ENCODE peak calls at places on chromosomes 11 and 22, in four cellular contexts. R is GM13976; B is GM04504; W is central memory CD4-positive, alpha-beta T cell. P is an unnamed sample.

GRCh38 chr11:119320593-119321524 is 3.9 kb upstream of the MCAM start:
- DNase-seq in R (peak; percentile 90), B (no peak), W (peak; percentile 49), P (no peak)

GRCh38 chr11:103892603-103893002 is 143.8 kb upstream of the DDI1 start:
- DNase-seq in R (no peak), B (peak; percentile 28), W (no peak), P (no peak)

GRCh38 chr22:39277135-39277607 is 32.4 kb upstream of the PDGFB start:
- DNase-seq in R (no peak), B (peak; percentile 33), W (no peak), P (no peak)

GRCh38 chr11:122984186-122985011 is 2.8 kb upstream of the BSX start:
- DNase-seq in R (peak; percentile 45), B (peak; percentile 9), W (no peak), P (no peak)

GRCh38 chr11:35615911-35616900 is 2.1 kb upstream of the FJX1 start:
- DNase-seq in R (peak; percentile 57), B (no peak), W (peak; percentile 31), P (peak; percentile 38)

GRCh38 chr11:73391665-73392064 is 15.5 kb downstream of the RELT start:
- DNase-seq in R (no peak), B (no peak), W (no peak), P (no peak)

GRCh38 chr22:23789121-23789520 is 2.4 kb downstream of the SMARCB1 start:
- DNase-seq in R (no peak), B (no peak), W (no peak), P (no peak)

GRCh38 chr11:102254047-102254446 is 63.2 kb upstream of the BIRC3 start:
- DNase-seq in R (no peak), B (no peak), W (no peak), P (no peak)

GRCh38 chr22:30869996-30870395 is 98.6 kb downstream of the MORC2 start:
- DNase-seq in R (no peak), B (no peak), W (no peak), P (no peak)

GRCh38 chr22:27329966-27330645 is 471.4 kb downstream of the MN1 start:
- DNase-seq in R (no peak), B (no peak), W (no peak), P (no peak)

GRCh38 chr22:36773935-36774334 is 2.0 kb downstream of the IFT27 start:
- DNase-seq in R (no peak), B (no peak), W (no peak), P (peak; percentile 23)

GRCh38 chr22:46533434-46533833 is 4.0 kb downstream of the CELSR1 start:
- DNase-seq in R (no peak), B (no peak), W (no peak), P (no peak)

GRCh38 chr11:119181677-119182412 is 3.4 kb upstream of the NHERF4 start:
- DNase-seq in R (no peak), B (no peak), W (no peak), P (no peak)

GRCh38 chr11:12058425-12059115 is 50.1 kb upstream of the DKK3 start:
- DNase-seq in R (no peak), B (no peak), W (no peak), P (no peak)

GRCh38 chr11:119518746-119519382 is 95.9 kb upstream of the THY1 start:
- DNase-seq in R (no peak), B (no peak), W (no peak), P (peak; percentile 46)

GRCh38 chr11:73197348-73197747 is 20.7 kb upstream of the P2RY2 start:
- DNase-seq in R (no peak), B (no peak), W (no peak), P (no peak)

GRCh38 chr11:129973809-129974208 is 28.8 kb downstream of the PRDM10 start:
- DNase-seq in R (no peak), B (no peak), W (no peak), P (no peak)

GRCh38 chr11:11968511-11969280 is 39.7 kb downstream of the DKK3 start:
- DNase-seq in R (no peak), B (peak; percentile 84), W (no peak), P (no peak)

GRCh38 chr11:77141034-77141433 is 13.0 kb downstream of the MYO7A start:
- DNase-seq in R (no peak), B (no peak), W (no peak), P (no peak)

GRCh38 chr11:128359515-128359914 is 227.8 kb downstream of the ETS1 start:
- DNase-seq in R (no peak), B (no peak), W (no peak), P (no peak)

GRCh38 chr11:46721286-46721685 is 2.3 kb downstream of the F2 start:
- DNase-seq in R (no peak), B (no peak), W (no peak), P (no peak)

GRCh38 chr22:19239464-19239863 is 52.1 kb downstream of the CLTCL1 start:
- DNase-seq in R (no peak), B (no peak), W (no peak), P (no peak)

GRCh38 chr11:86515297-86516094 is 140.8 kb downstream of the CCDC81 start:
- DNase-seq in R (no peak), B (peak; percentile 86), W (no peak), P (no peak)

GRCh38 chr22:50044485-50045143 is 13.5 kb downstream of the TTLL8 start:
- DNase-seq in R (no peak), B (no peak), W (no peak), P (no peak)

GRCh38 chr11:36672815-36673450 is 74.9 kb upstream of the RAG2 start:
- DNase-seq in R (peak; percentile 32), B (peak; percentile 18), W (peak; percentile 28), P (peak; percentile 60)

GRCh38 chr22:29719894-29720645 is at the start of gene CABP7:
- DNase-seq in R (no peak), B (no peak), W (no peak), P (no peak)

GRCh38 chr22:48832592-48832991 is 995.1 kb downstream of the BRD1 start:
- DNase-seq in R (no peak), B (no peak), W (no peak), P (no peak)

GRCh38 chr11:462107-462890 is 12.2 kb downstream of the PTDSS2 start:
- DNase-seq in R (no peak), B (no peak), W (no peak), P (no peak)

GRCh38 chr11:69383946-69384547 is 90.1 kb downstream of the MYEOV start:
- DNase-seq in R (no peak), B (no peak), W (no peak), P (no peak)

GRCh38 chr11:10309163-10310093 is 4.6 kb downstream of the ADM start:
- DNase-seq in R (no peak), B (peak; percentile 94), W (no peak), P (no peak)

GRCh38 chr11:44977493-44977984 is 26.9 kb upstream of the TP53I11 start:
- DNase-seq in R (no peak), B (no peak), W (peak; percentile 10), P (peak; percentile 33)

GRCh38 chr11:1100417-1101245 is 26.0 kb downstream of the MUC2 start:
- DNase-seq in R (no peak), B (no peak), W (no peak), P (no peak)

GRCh38 chr11:26753738-26754504 is 32.1 kb upstream of the SLC5A12 start:
- DNase-seq in R (no peak), B (peak; percentile 54), W (no peak), P (peak; percentile 36)